ENCODE peak calls at places on chromosomes 4 and X, in eight cellular contexts. One of them, this sample, is unnamed.

GRCh38 chr4:34973632-34974312 is 1270.5 kb downstream of the ARAP2 start:
- DNase-seq in dorsolateral prefrontal cortex: no peak
- DNase-seq in OCI-LY7: no peak
- DNase-seq in astrocyte of the spinal cord: no peak
- DNase-seq in A549: no peak
- DNase-seq in neural progenitor cell: no peak
- DNase-seq in aorta: no peak
- DNase-seq in mucosa of descending colon: no peak
- DNase-seq in this sample: no peak

GRCh38 chr4:183532823-183533222 is 28.0 kb downstream of the ING2 start:
- DNase-seq in dorsolateral prefrontal cortex: no peak
- DNase-seq in OCI-LY7: no peak
- DNase-seq in astrocyte of the spinal cord: peak
- DNase-seq in A549: no peak
- DNase-seq in neural progenitor cell: no peak
- DNase-seq in aorta: no peak
- DNase-seq in mucosa of descending colon: no peak
- DNase-seq in this sample: peak

GRCh38 chrX:48793935-48794334 is 7.5 kb downstream of the GATA1 start:
- DNase-seq in dorsolateral prefrontal cortex: no peak
- DNase-seq in OCI-LY7: no peak
- DNase-seq in astrocyte of the spinal cord: no peak
- DNase-seq in A549: no peak
- DNase-seq in neural progenitor cell: no peak
- DNase-seq in aorta: no peak
- DNase-seq in mucosa of descending colon: no peak
- DNase-seq in this sample: no peak

GRCh38 chrX:139877710-139878414 is 55.0 kb downstream of the ATP11C start:
- DNase-seq in dorsolateral prefrontal cortex: no peak
- DNase-seq in OCI-LY7: no peak
- DNase-seq in astrocyte of the spinal cord: peak
- DNase-seq in A549: peak
- DNase-seq in neural progenitor cell: no peak
- DNase-seq in aorta: no peak
- DNase-seq in mucosa of descending colon: no peak
- DNase-seq in this sample: no peak

GRCh38 chrX:53403535-53403934 is 18.9 kb downstream of the SMC1A start:
- DNase-seq in dorsolateral prefrontal cortex: no peak
- DNase-seq in OCI-LY7: no peak
- DNase-seq in astrocyte of the spinal cord: no peak
- DNase-seq in A549: no peak
- DNase-seq in neural progenitor cell: no peak
- DNase-seq in aorta: no peak
- DNase-seq in mucosa of descending colon: no peak
- DNase-seq in this sample: no peak

GRCh38 chrX:36898301-36898700 is 109.9 kb upstream of the FAM47C start:
- DNase-seq in dorsolateral prefrontal cortex: no peak
- DNase-seq in OCI-LY7: peak
- DNase-seq in astrocyte of the spinal cord: no peak
- DNase-seq in A549: peak
- DNase-seq in neural progenitor cell: peak
- DNase-seq in aorta: no peak
- DNase-seq in mucosa of descending colon: no peak
- DNase-seq in this sample: no peak

GRCh38 chrX:68532828-68533227 is 34.0 kb downstream of the YIPF6 start:
- DNase-seq in dorsolateral prefrontal cortex: no peak
- DNase-seq in OCI-LY7: no peak
- DNase-seq in astrocyte of the spinal cord: no peak
- DNase-seq in A549: no peak
- DNase-seq in neural progenitor cell: no peak
- DNase-seq in aorta: no peak
- DNase-seq in mucosa of descending colon: no peak
- DNase-seq in this sample: no peak

GRCh38 chr4:40576651-40577480 is 52.8 kb downstream of the RBM47 start:
- DNase-seq in dorsolateral prefrontal cortex: peak
- DNase-seq in OCI-LY7: peak
- DNase-seq in astrocyte of the spinal cord: peak
- DNase-seq in A549: peak
- DNase-seq in neural progenitor cell: peak
- DNase-seq in aorta: peak
- DNase-seq in mucosa of descending colon: peak
- DNase-seq in this sample: peak

GRCh38 chr4:173217075-173217474 is 48.5 kb downstream of the GALNT7 start:
- DNase-seq in dorsolateral prefrontal cortex: no peak
- DNase-seq in OCI-LY7: no peak
- DNase-seq in astrocyte of the spinal cord: no peak
- DNase-seq in A549: no peak
- DNase-seq in neural progenitor cell: no peak
- DNase-seq in aorta: no peak
- DNase-seq in mucosa of descending colon: no peak
- DNase-seq in this sample: no peak

GRCh38 chr4:173214231-173214630 is 45.6 kb downstream of the GALNT7 start:
- DNase-seq in dorsolateral prefrontal cortex: no peak
- DNase-seq in OCI-LY7: no peak
- DNase-seq in astrocyte of the spinal cord: no peak
- DNase-seq in A549: no peak
- DNase-seq in neural progenitor cell: no peak
- DNase-seq in aorta: no peak
- DNase-seq in mucosa of descending colon: no peak
- DNase-seq in this sample: no peak

GRCh38 chr4:173214661-173215060 is 46.0 kb downstream of the GALNT7 start:
- DNase-seq in dorsolateral prefrontal cortex: no peak
- DNase-seq in OCI-LY7: no peak
- DNase-seq in astrocyte of the spinal cord: peak
- DNase-seq in A549: no peak
- DNase-seq in neural progenitor cell: no peak
- DNase-seq in aorta: peak
- DNase-seq in mucosa of descending colon: no peak
- DNase-seq in this sample: no peak

GRCh38 chr4:173217727-173218126 is 49.1 kb downstream of the GALNT7 start:
- DNase-seq in dorsolateral prefrontal cortex: no peak
- DNase-seq in OCI-LY7: no peak
- DNase-seq in astrocyte of the spinal cord: peak
- DNase-seq in A549: no peak
- DNase-seq in neural progenitor cell: no peak
- DNase-seq in aorta: no peak
- DNase-seq in mucosa of descending colon: no peak
- DNase-seq in this sample: peak

GRCh38 chr4:173218411-173219125 is 50.0 kb downstream of the GALNT7 start:
- DNase-seq in dorsolateral prefrontal cortex: no peak
- DNase-seq in OCI-LY7: no peak
- DNase-seq in astrocyte of the spinal cord: peak
- DNase-seq in A549: peak
- DNase-seq in neural progenitor cell: no peak
- DNase-seq in aorta: no peak
- DNase-seq in mucosa of descending colon: no peak
- DNase-seq in this sample: peak
- H3K4me3 ChIP-seq in dorsolateral prefrontal cortex: no peak
- H3K4me3 ChIP-seq in OCI-LY7: no peak
- H3K4me3 ChIP-seq in astrocyte of the spinal cord: no peak
- H3K4me3 ChIP-seq in A549: no peak
- H3K4me3 ChIP-seq in neural progenitor cell: no peak
- H3K4me3 ChIP-seq in aorta: no peak
- H3K4me3 ChIP-seq in mucosa of descending colon: no peak
- H3K4me3 ChIP-seq in this sample: no peak

GRCh38 chr4:128590034-128590740 is 219.3 kb upstream of the JADE1 start:
- DNase-seq in dorsolateral prefrontal cortex: no peak
- DNase-seq in OCI-LY7: no peak
- DNase-seq in astrocyte of the spinal cord: no peak
- DNase-seq in A549: no peak
- DNase-seq in neural progenitor cell: no peak
- DNase-seq in aorta: no peak
- DNase-seq in mucosa of descending colon: no peak
- DNase-seq in this sample: no peak
- H3K4me3 ChIP-seq in dorsolateral prefrontal cortex: no peak
- H3K4me3 ChIP-seq in OCI-LY7: no peak
- H3K4me3 ChIP-seq in astrocyte of the spinal cord: no peak
- H3K4me3 ChIP-seq in A549: no peak
- H3K4me3 ChIP-seq in neural progenitor cell: no peak
- H3K4me3 ChIP-seq in aorta: no peak
- H3K4me3 ChIP-seq in mucosa of descending colon: no peak
- H3K4me3 ChIP-seq in this sample: no peak

GRCh38 chrX:123188081-123188480 is 4.0 kb downstream of the GRIA3 start:
- DNase-seq in dorsolateral prefrontal cortex: no peak
- DNase-seq in OCI-LY7: no peak
- DNase-seq in astrocyte of the spinal cord: no peak
- DNase-seq in A549: no peak
- DNase-seq in neural progenitor cell: no peak
- DNase-seq in aorta: no peak
- DNase-seq in mucosa of descending colon: no peak
- DNase-seq in this sample: no peak

GRCh38 chrX:123184199-123184857 is at the start of gene GRIA3:
- DNase-seq in dorsolateral prefrontal cortex: peak
- DNase-seq in OCI-LY7: no peak
- DNase-seq in astrocyte of the spinal cord: peak
- DNase-seq in A549: no peak
- DNase-seq in neural progenitor cell: peak
- DNase-seq in aorta: peak
- DNase-seq in mucosa of descending colon: no peak
- DNase-seq in this sample: peak

GRCh38 chrX:123186796-123187195 is 2.7 kb downstream of the GRIA3 start:
- DNase-seq in dorsolateral prefrontal cortex: no peak
- DNase-seq in OCI-LY7: no peak
- DNase-seq in astrocyte of the spinal cord: no peak
- DNase-seq in A549: no peak
- DNase-seq in neural progenitor cell: no peak
- DNase-seq in aorta: no peak
- DNase-seq in mucosa of descending colon: no peak
- DNase-seq in this sample: no peak

GRCh38 chrX:123184858-123185251 is 777 bp downstream of the GRIA3 start:
- DNase-seq in dorsolateral prefrontal cortex: peak
- DNase-seq in OCI-LY7: no peak
- DNase-seq in astrocyte of the spinal cord: no peak
- DNase-seq in A549: no peak
- DNase-seq in neural progenitor cell: peak
- DNase-seq in aorta: peak
- DNase-seq in mucosa of descending colon: no peak
- DNase-seq in this sample: no peak

DNA sequence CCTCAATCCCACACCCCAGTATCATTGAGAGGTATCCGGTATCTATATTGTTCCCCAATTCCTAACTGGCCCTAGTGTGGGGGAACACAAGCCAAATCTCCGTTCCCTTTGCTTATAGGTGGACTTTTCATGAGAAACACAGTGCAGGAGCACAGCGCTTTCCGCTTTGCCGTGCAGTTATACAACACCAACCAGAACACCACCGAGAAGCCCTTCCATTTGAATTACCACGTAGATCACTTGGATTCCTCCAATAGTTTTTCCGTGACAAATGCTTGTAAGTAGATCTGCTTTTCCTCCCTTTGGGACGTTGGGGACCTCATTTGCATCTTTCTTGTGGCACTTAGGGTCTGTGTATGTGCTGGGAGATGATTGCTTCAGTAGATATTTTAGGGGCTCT is 1.6 kb downstream of the GRIA3 start:
- DNase-seq in dorsolateral prefrontal cortex: no peak
- DNase-seq in OCI-LY7: no peak
- DNase-seq in astrocyte of the spinal cord: no peak
- DNase-seq in A549: no peak
- DNase-seq in neural progenitor cell: no peak
- DNase-seq in aorta: no peak
- DNase-seq in mucosa of descending colon: no peak
- DNase-seq in this sample: no peak
- H3K4me3 ChIP-seq in dorsolateral prefrontal cortex: peak
- H3K4me3 ChIP-seq in OCI-LY7: no peak
- H3K4me3 ChIP-seq in astrocyte of the spinal cord: peak
- H3K4me3 ChIP-seq in A549: no peak
- H3K4me3 ChIP-seq in neural progenitor cell: peak
- H3K4me3 ChIP-seq in aorta: peak
- H3K4me3 ChIP-seq in mucosa of descending colon: no peak
- H3K4me3 ChIP-seq in this sample: peak

GRCh38 chr4:108544504-108544903 is 75.9 kb upstream of the RPL34 start:
- DNase-seq in dorsolateral prefrontal cortex: no peak
- DNase-seq in OCI-LY7: no peak
- DNase-seq in astrocyte of the spinal cord: peak
- DNase-seq in A549: peak
- DNase-seq in neural progenitor cell: no peak
- DNase-seq in aorta: no peak
- DNase-seq in mucosa of descending colon: no peak
- DNase-seq in this sample: no peak

GRCh38 chr4:108547682-108548081 is 72.7 kb upstream of the RPL34 start:
- DNase-seq in dorsolateral prefrontal cortex: no peak
- DNase-seq in OCI-LY7: no peak
- DNase-seq in astrocyte of the spinal cord: no peak
- DNase-seq in A549: no peak
- DNase-seq in neural progenitor cell: no peak
- DNase-seq in aorta: no peak
- DNase-seq in mucosa of descending colon: no peak
- DNase-seq in this sample: no peak

GRCh38 chr4:108546728-108547127 is 73.6 kb upstream of the RPL34 start:
- DNase-seq in dorsolateral prefrontal cortex: no peak
- DNase-seq in OCI-LY7: no peak
- DNase-seq in astrocyte of the spinal cord: no peak
- DNase-seq in A549: no peak
- DNase-seq in neural progenitor cell: no peak
- DNase-seq in aorta: no peak
- DNase-seq in mucosa of descending colon: no peak
- DNase-seq in this sample: no peak

GRCh38 chr4:108540536-108540935 is 79.8 kb upstream of the RPL34 start:
- DNase-seq in dorsolateral prefrontal cortex: no peak
- DNase-seq in OCI-LY7: no peak
- DNase-seq in astrocyte of the spinal cord: no peak
- DNase-seq in A549: no peak
- DNase-seq in neural progenitor cell: no peak
- DNase-seq in aorta: no peak
- DNase-seq in mucosa of descending colon: no peak
- DNase-seq in this sample: no peak

GRCh38 chr4:108543359-108543968 is 76.9 kb upstream of the RPL34 start:
- DNase-seq in dorsolateral prefrontal cortex: no peak
- DNase-seq in OCI-LY7: no peak
- DNase-seq in astrocyte of the spinal cord: no peak
- DNase-seq in A549: no peak
- DNase-seq in neural progenitor cell: no peak
- DNase-seq in aorta: no peak
- DNase-seq in mucosa of descending colon: no peak
- DNase-seq in this sample: no peak
- H3K4me3 ChIP-seq in dorsolateral prefrontal cortex: no peak
- H3K4me3 ChIP-seq in OCI-LY7: no peak
- H3K4me3 ChIP-seq in astrocyte of the spinal cord: no peak
- H3K4me3 ChIP-seq in A549: no peak
- H3K4me3 ChIP-seq in neural progenitor cell: no peak
- H3K4me3 ChIP-seq in aorta: no peak
- H3K4me3 ChIP-seq in mucosa of descending colon: no peak
- H3K4me3 ChIP-seq in this sample: no peak

DNA sequence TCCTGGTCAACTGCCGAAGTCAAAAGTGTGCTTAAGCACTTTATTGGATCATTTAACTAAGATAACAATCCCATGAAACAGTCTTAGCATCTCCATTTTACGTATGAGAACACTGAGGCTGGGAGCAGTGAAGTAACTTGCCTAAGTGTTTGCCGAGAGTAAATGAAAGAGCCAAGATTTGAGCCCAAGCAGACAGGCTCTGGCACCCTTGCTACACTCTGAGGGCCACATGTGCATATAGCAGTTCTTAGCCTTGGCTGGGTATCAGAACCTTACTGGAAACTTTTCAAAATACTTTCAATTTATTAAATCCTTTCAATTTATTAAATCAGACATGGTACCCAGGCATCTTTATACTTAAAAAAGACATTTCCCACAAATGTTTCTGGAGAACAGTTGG is 225.9 kb downstream of the NR3C2 start:
- DNase-seq in dorsolateral prefrontal cortex: no peak
- DNase-seq in OCI-LY7: no peak
- DNase-seq in astrocyte of the spinal cord: no peak
- DNase-seq in A549: no peak
- DNase-seq in neural progenitor cell: no peak
- DNase-seq in aorta: no peak
- DNase-seq in mucosa of descending colon: no peak
- DNase-seq in this sample: no peak
- H3K4me3 ChIP-seq in dorsolateral prefrontal cortex: no peak
- H3K4me3 ChIP-seq in OCI-LY7: peak
- H3K4me3 ChIP-seq in astrocyte of the spinal cord: no peak
- H3K4me3 ChIP-seq in A549: no peak
- H3K4me3 ChIP-seq in neural progenitor cell: no peak
- H3K4me3 ChIP-seq in aorta: no peak
- H3K4me3 ChIP-seq in mucosa of descending colon: no peak
- H3K4me3 ChIP-seq in this sample: no peak

This sample was measured in AG09309.